ENCODE peak calls at places on chromosomes 2 and 18, in seven cellular contexts. F, Z, D, J, L, M and P are unnamed samples.

GRCh38 chr2:232928564-232929302 is 58.7 kb downstream of the SNORC start:
- DNase-seq in F (no peak), Z (no peak), D (no peak), J (no peak), L (no peak), M (no peak), P (no peak)

GRCh38 chr2:98709530-98709929 is 21.4 kb downstream of the MGAT4A start:
- DNase-seq in F (no peak), Z (no peak), D (no peak), J (no peak), L (no peak), M (no peak), P (no peak)

GRCh38 chr2:16152101-16152927 is 212.0 kb downstream of the MYCN start:
- DNase-seq in F (no peak), Z (no peak), D (no peak), J (no peak), L (no peak), M (no peak), P (no peak)

GRCh38 chr2:205407984-205408383 is 274.3 kb upstream of the NRP2 start:
- DNase-seq in F (no peak), Z (no peak), D (no peak), J (no peak), L (no peak), M (no peak), P (no peak)

GRCh38 chr18:55179460-55180195 is 220.4 kb upstream of the CCDC68 start:
- DNase-seq in F (no peak), Z (no peak), D (no peak), J (no peak), L (no peak), M (no peak), P (no peak)

GRCh38 chr2:114032705-114033104 is 142.8 kb downstream of the ACTR3 start:
- DNase-seq in F (no peak), Z (no peak), D (no peak), J (no peak), L (no peak), M (no peak), P (no peak)

GRCh38 chr2:238716585-238716984 is 131.3 kb upstream of the TWIST2 start:
- DNase-seq in F (no peak), Z (no peak), D (no peak), J (no peak), L (no peak), M (no peak), P (no peak)

GRCh38 chr2:195027947-195028346 is 629.1 kb upstream of the SLC39A10 start:
- DNase-seq in F (no peak), Z (no peak), D (no peak), J (no peak), L (no peak), M (no peak), P (no peak)

GRCh38 chr2:198314559-198315153 is 510.3 kb downstream of the PLCL1 start:
- DNase-seq in F (peak), Z (peak), D (no peak), J (no peak), L (no peak), M (no peak), P (no peak)

GRCh38 chr2:180443896-180444295 is 436.8 kb upstream of the CWC22 start:
- DNase-seq in F (no peak), Z (no peak), D (no peak), J (no peak), L (no peak), M (no peak), P (no peak)

GRCh38 chr18:52544086-52544485 is 204.1 kb downstream of the DCC start:
- DNase-seq in F (no peak), Z (no peak), D (no peak), J (no peak), L (no peak), M (no peak), P (no peak)

GRCh38 chr2:227376911-227377396 is 2.2 kb downstream of the TM4SF20 start:
- DNase-seq in F (peak), Z (peak), D (no peak), J (no peak), L (no peak), M (no peak), P (no peak)

GRCh38 chr2:10254373-10255188 is 48.1 kb upstream of the HPCAL1 start:
- DNase-seq in F (no peak), Z (no peak), D (no peak), J (peak), L (peak), M (no peak), P (no peak)

GRCh38 chr2:98086491-98087446 is at the start of gene VWA3B:
- DNase-seq in F (peak), Z (peak), D (peak), J (peak), L (peak), M (no peak), P (no peak)

GRCh38 chr18:75223687-75224347 is 13.2 kb downstream of the TSHZ1 start:
- DNase-seq in F (no peak), Z (peak), D (no peak), J (no peak), L (no peak), M (no peak), P (no peak)

GRCh38 chr2:125330133-125330532 is 1305.0 kb downstream of the CNTNAP5 start:
- DNase-seq in F (no peak), Z (no peak), D (no peak), J (no peak), L (no peak), M (no peak), P (no peak)

GRCh38 chr2:112820343-112820742 is 16.2 kb downstream of the IL1B start:
- DNase-seq in F (no peak), Z (no peak), D (no peak), J (no peak), L (no peak), M (no peak), P (no peak)

GRCh38 chr18:38009335-38009734 is 443.7 kb upstream of the CELF4 start:
- DNase-seq in F (no peak), Z (no peak), D (no peak), J (no peak), L (no peak), M (no peak), P (no peak)

GRCh38 chr2:9010866-9011265 is 7.4 kb upstream of the MBOAT2 start:
- DNase-seq in F (no peak), Z (no peak), D (no peak), J (no peak), L (no peak), M (no peak), P (no peak)

GRCh38 chr2:200438251-200438650 is 71.6 kb downstream of the KCTD18 start:
- DNase-seq in F (no peak), Z (no peak), D (no peak), J (no peak), L (no peak), M (no peak), P (no peak)

GRCh38 chr2:119753041-119753929 is 6.4 kb upstream of the PTPN4 start:
- DNase-seq in F (peak), Z (peak), D (no peak), J (no peak), L (no peak), M (no peak), P (no peak)

GRCh38 chr18:79139206-79139605 is 70.0 kb downstream of the ATP9B start:
- DNase-seq in F (no peak), Z (no peak), D (no peak), J (no peak), L (no peak), M (no peak), P (no peak)

GRCh38 chr2:21261591-21261990 is 137.8 kb downstream of the TDRD15 start:
- DNase-seq in F (no peak), Z (no peak), D (no peak), J (no peak), L (no peak), M (no peak), P (no peak)

GRCh38 chr2:86790134-86790827 is 432 bp downstream of the CD8A start:
- DNase-seq in F (no peak), Z (peak), D (no peak), J (no peak), L (no peak), M (no peak), P (no peak)

GRCh38 chr2:56121995-56122394 is 61.8 kb upstream of the CCDC85A start:
- DNase-seq in F (no peak), Z (no peak), D (no peak), J (no peak), L (no peak), M (no peak), P (no peak)

GRCh38 chr2:218010116-218010837 is 7.5 kb upstream of the TNS1 start:
- DNase-seq in F (peak), Z (peak), D (peak), J (peak), L (peak), M (no peak), P (no peak)

GRCh38 chr18:69978743-69979715 is 31.4 kb upstream of the CD226 start:
- DNase-seq in F (no peak), Z (no peak), D (no peak), J (no peak), L (no peak), M (no peak), P (no peak)

GRCh38 chr2:3667151-3667631 is 9.2 kb downstream of the ALLC start:
- DNase-seq in F (peak), Z (no peak), D (no peak), J (no peak), L (peak), M (no peak), P (no peak)

GRCh38 chr2:88258208-88258607 is 88.1 kb downstream of the THNSL2 start:
- DNase-seq in F (no peak), Z (no peak), D (no peak), J (no peak), L (no peak), M (no peak), P (no peak)

GRCh38 chr18:812673-813404 is 797 bp upstream of the YES1 start:
- DNase-seq in F (peak), Z (peak), D (peak), J (peak), L (peak), M (peak), P (peak)

GRCh38 chr18:35027206-35027605 is 14.0 kb upstream of the MAPRE2 start:
- DNase-seq in F (no peak), Z (no peak), D (no peak), J (no peak), L (no peak), M (no peak), P (no peak)

GRCh38 chr2:195533771-195534642 is 123.0 kb upstream of the SLC39A10 start:
- DNase-seq in F (no peak), Z (peak), D (peak), J (no peak), L (no peak), M (no peak), P (peak)

GRCh38 chr2:105744091-105744908 is 412 bp upstream of the NCK2 start:
- DNase-seq in F (peak), Z (peak), D (peak), J (peak), L (peak), M (no peak), P (no peak)

GRCh38 chr2:105747254-105747909 is 2.7 kb downstream of the NCK2 start:
- DNase-seq in F (no peak), Z (no peak), D (no peak), J (no peak), L (no peak), M (no peak), P (no peak)

GRCh38 chr2:105747997-105748396 is 3.3 kb downstream of the NCK2 start:
- DNase-seq in F (no peak), Z (no peak), D (no peak), J (no peak), L (no peak), M (no peak), P (no peak)

GRCh38 chr2:105744909-105745853 is at the start of gene NCK2:
- DNase-seq in F (peak), Z (peak), D (peak), J (peak), L (no peak), M (no peak), P (no peak)

GRCh38 chr2:105746177-105747080 is 1.7 kb downstream of the NCK2 start:
- DNase-seq in F (peak), Z (peak), D (peak), J (peak), L (no peak), M (no peak), P (peak)
- H3K27ac ChIP-seq in F (peak), Z (peak), D (peak), J (peak), L (peak), M (peak), P (no peak)

GRCh38 chr2:146212602-146213001 is 1632.2 kb upstream of the ACVR2A start:
- DNase-seq in F (no peak), Z (no peak), D (no peak), J (no peak), L (no peak), M (no peak), P (no peak)
- H3K4me3 ChIP-seq in F (no peak), Z (no peak), D (no peak), J (no peak), L (no peak), M (no peak), P (no peak)

GRCh38 chr18:67710639-67711038 is 194.1 kb upstream of the DSEL start:
- DNase-seq in F (no peak), Z (peak), D (no peak), J (no peak), L (no peak), M (no peak), P (no peak)
- TF ChIP-seq CTCF in F (no peak), Z (peak), D (no peak), J (no peak), L (no peak), M (no peak), P (no peak)

GRCh38 chr2:96247009-96247408 is 18.8 kb downstream of the TMEM127 start:
- DNase-seq in F (no peak), Z (no peak), D (no peak), J (peak), L (peak), M (no peak), P (no peak)
- H3K27ac ChIP-seq in F (no peak), Z (no peak), D (no peak), J (peak), L (no peak), M (peak), P (no peak)

GRCh38 chr2:45668509-45668908 is 17.0 kb downstream of the PRKCE start:
- DNase-seq in F (no peak), Z (no peak), D (no peak), J (no peak), L (no peak), M (no peak), P (no peak)
- H3K4me3 ChIP-seq in F (no peak), Z (no peak), D (no peak), J (no peak), L (no peak), M (no peak), P (no peak)

GRCh38 chr2:27086722-27087446 is at the start of gene KHK:
- DNase-seq in F (peak), Z (peak), D (peak), J (peak), L (peak), M (no peak), P (no peak)

GRCh38 chr2:27084297-27085061 is 2.1 kb upstream of the KHK start:
- DNase-seq in F (no peak), Z (no peak), D (no peak), J (no peak), L (no peak), M (no peak), P (no peak)

GRCh38 chr2:27085062-27085669 is 1.4 kb upstream of the KHK start:
- DNase-seq in F (no peak), Z (no peak), D (no peak), J (no peak), L (no peak), M (no peak), P (no peak)

GRCh38 chr2:27086090-27086721 is 366 bp upstream of the KHK start:
- DNase-seq in F (peak), Z (peak), D (peak), J (peak), L (peak), M (peak), P (peak)

DNA sequence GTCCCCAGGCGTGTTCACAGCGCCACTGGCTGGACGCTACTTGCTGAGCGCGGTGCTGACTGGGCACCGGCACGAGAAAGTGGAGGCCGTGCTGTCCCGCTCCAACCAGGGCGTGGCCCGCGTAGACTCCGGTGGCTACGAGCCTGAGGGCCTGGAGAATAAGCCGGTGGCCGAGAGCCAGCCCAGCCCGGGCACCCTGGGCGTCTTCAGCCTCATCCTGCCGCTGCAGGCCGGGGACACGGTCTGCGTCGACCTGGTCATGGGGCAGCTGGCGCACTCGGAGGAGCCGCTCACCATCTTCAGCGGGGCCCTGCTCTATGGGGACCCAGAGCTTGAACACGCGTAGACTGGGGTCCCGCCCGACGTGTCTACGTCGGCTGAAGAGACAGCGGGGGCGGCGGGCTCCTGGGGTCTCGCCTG is 892 bp upstream of the KHK start:
- DNase-seq in F (peak), Z (peak), D (peak), J (peak), L (peak), M (no peak), P (peak)
- TF ChIP-seq CTCF in F (peak), Z (peak), D (peak), J (peak), L (peak), M (peak), P (peak)

DNA sequence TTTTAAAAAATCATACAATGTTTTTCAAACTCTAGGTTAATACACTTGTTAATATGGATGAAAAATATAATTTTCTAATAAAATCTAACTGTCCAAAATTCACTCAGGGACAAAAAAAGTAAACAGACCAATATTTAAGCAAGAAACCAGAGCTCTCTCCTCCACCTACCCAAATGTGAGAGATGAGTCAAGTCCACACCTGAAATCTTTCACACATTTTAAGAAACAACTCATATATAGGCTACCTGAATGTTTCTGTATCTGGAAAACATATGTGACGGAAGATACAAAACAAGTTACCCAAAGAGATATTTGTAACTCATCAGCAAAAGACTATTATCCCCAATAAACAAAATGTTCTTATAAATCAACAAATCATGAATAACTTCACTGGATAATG is 20.2 kb downstream of the ZNF516 start:
- DNase-seq in F (no peak), Z (no peak), D (no peak), J (no peak), L (no peak), M (no peak), P (no peak)
- H3K27ac ChIP-seq in F (no peak), Z (peak), D (no peak), J (no peak), L (no peak), M (no peak), P (no peak)